ENCODE peak calls at places on chromosomes 13 and 19, in four cellular contexts. I is stomach; R is RPMI8226; Z is stimulated activated CD4-positive, alpha-beta T cell treated with anti-CD3 and anti-CD28 coated beads, Interleukin-1b, Interleukin-23, amount 100 ng/mL, for 1 hour. F is an unnamed sample.

GRCh38 chr13:60230593-60230992 is 66.9 kb upstream of the DIAPH3 start:
- DNase-seq in R (no peak), I (no peak), Z (no peak), F (no peak)

GRCh38 chr19:22144394-22144793 is 52.4 kb downstream of the ZNF676 start:
- DNase-seq in R (peak; percentile 24), I (no peak), Z (no peak), F (peak; percentile 41)

GRCh38 chr19:24101459-24102122 is 14.6 kb downstream of the ZNF254 start:
- DNase-seq in Z (no peak), R (no peak), I (no peak), F (no peak)

GRCh38 chr13:112693831-112694497 is 4.1 kb downstream of the ATP11A start:
- DNase-seq in Z (no peak), I (peak; percentile 25), R (no peak), F (no peak)

GRCh38 chr13:97460004-97460756 is 26.2 kb downstream of the RAP2A start:
- DNase-seq in I (no peak), Z (no peak), R (peak; percentile 71), F (no peak)

GRCh38 chr19:50197348-50197747 is 6.1 kb upstream of the MYH14 start:
- DNase-seq in Z (no peak), R (no peak), I (no peak), F (no peak)

GRCh38 chr13:112688560-112689497 is 1.0 kb upstream of the ATP11A start:
- DNase-seq in Z (no peak), R (no peak), I (peak; percentile 40), F (no peak)

GRCh38 chr13:54574791-54575190 is 1546.2 kb downstream of the OLFM4 start:
- DNase-seq in I (no peak), R (no peak), Z (no peak), F (no peak)

GRCh38 chr19:55156202-55157063 is 1.1 kb downstream of the TNNI3 start:
- DNase-seq in Z (no peak), I (peak; percentile 65), R (peak; percentile 68), F (peak; percentile 99)

GRCh38 chr19:58460039-58460438 is 6.8 kb upstream of the ZNF324 start:
- DNase-seq in Z (no peak), I (no peak), R (no peak), F (no peak)

GRCh38 chr13:21326155-21327030 is 132.7 kb downstream of the ZDHHC20 start:
- DNase-seq in Z (no peak), I (peak; percentile 52), R (no peak), F (peak; percentile 83)

GRCh38 chr19:3543150-3544053 is 4.4 kb downstream of the TEKTIP1 start:
- DNase-seq in R (no peak), I (peak; percentile 79), Z (no peak), F (no peak)

GRCh38 chr13:37729876-37730275 is 131.3 kb upstream of the POSTN start:
- DNase-seq in Z (no peak), R (no peak), I (no peak), F (no peak)

GRCh38 chr13:83286737-83287136 is 595.5 kb downstream of the SLITRK1 start:
- DNase-seq in Z (no peak), R (no peak), I (no peak), F (no peak)

GRCh38 chr13:65613004-65613403 is 1617.1 kb downstream of the PCDH9 start:
- DNase-seq in Z (no peak), R (peak; percentile 3), I (no peak), F (peak; percentile 46)

GRCh38 chr19:19387108-19387507 is 18.4 kb upstream of the GATAD2A start:
- DNase-seq in Z (no peak), R (no peak), I (no peak), F (no peak)

GRCh38 chr19:6528544-6529121 is 2.2 kb upstream of the TNFSF9 start:
- DNase-seq in I (no peak), R (peak; percentile 64), Z (no peak), F (no peak)

GRCh38 chr13:90792335-90792734 is 555.2 kb upstream of the MIR17HG start:
- DNase-seq in I (no peak), R (no peak), Z (no peak), F (no peak)

GRCh38 chr19:7522923-7523667 is 671 bp downstream of the MCOLN1 start:
- DNase-seq in R (peak; percentile 31), Z (no peak), I (no peak), F (no peak)

GRCh38 chr19:40614595-40615411 is 13.6 kb downstream of the LTBP4 start:
- DNase-seq in R (no peak), Z (peak; percentile 84), I (peak; percentile 82), F (peak; percentile 93)

GRCh38 chr19:38685666-38686529 is 38.4 kb downstream of the ACTN4 start:
- DNase-seq in Z (no peak), R (peak; percentile 32), I (no peak), F (no peak)

GRCh38 chr19:45150180-45150579 is 10.6 kb downstream of the NKPD1 start:
- DNase-seq in R (no peak), Z (no peak), I (no peak), F (no peak)

GRCh38 chr13:100588350-100589177 is at the start of gene GGACT:
- DNase-seq in Z (peak; percentile 69), I (peak; percentile 79), R (peak; percentile 70), F (peak; percentile 93)

GRCh38 chr13:25738342-25738771 is 313.5 kb downstream of the SHISA2 start:
- DNase-seq in Z (no peak), R (peak; percentile 36), I (peak; percentile 37), F (no peak)

GRCh38 chr13:24671367-24672117 is 8.7 kb upstream of the ATP12A start:
- DNase-seq in R (peak; percentile 27), Z (no peak), I (no peak), F (no peak)

GRCh38 chr19:848457-848921 is 3.6 kb upstream of the ELANE start:
- DNase-seq in R (no peak), Z (no peak), I (no peak), F (no peak)

GRCh38 chr13:102141625-102142472 is 260.0 kb downstream of the FGF14 start:
- DNase-seq in Z (no peak), R (peak; percentile 2), I (no peak), F (no peak)

GRCh38 chr19:40154121-40154680 is 37.0 kb upstream of the MAP3K10 start:
- DNase-seq in Z (no peak), R (no peak), I (no peak), F (no peak)